ENCODE peak calls at places on chromosomes 12 and 14, in eight cellular contexts. C is mammary epithelial cell, Q is GM23338, M is epithelial cell of esophagus, R is psoas muscle, T is body of pancreas, Y is MM.1S, V is MCF 10A. D is an unnamed sample.
A peak's percentile ranks its signal among the peaks of the same experiment; 100 is the strongest.

GRCh38 chr14:100028990-100029677 is 36.1 kb upstream of the EVL start:
- DNase-seq in Y (no peak), Q (peak; percentile 38), T (no peak), V (no peak), M (no peak), R (no peak), C (no peak), D (no peak)

GRCh38 chr12:128672428-128672827 is 151.3 kb downstream of the SLC15A4 start:
- DNase-seq in Q (no peak), V (no peak), C (no peak), R (no peak), M (no peak), Y (no peak), T (no peak), D (no peak)

GRCh38 chr14:105848570-105848969 is 322.2 kb downstream of the TMEM121 start:
- DNase-seq in V (no peak), T (no peak), M (no peak), Y (no peak), R (no peak), Q (no peak), C (no peak), D (no peak)

GRCh38 chr12:132717011-132717410 is 6.4 kb downstream of the PGAM5 start:
- DNase-seq in R (peak; percentile 37), Q (no peak), C (no peak), M (no peak), Y (no peak), V (no peak), T (no peak), D (no peak)

GRCh38 chr12:29051221-29051620 is 97.9 kb upstream of the FAR2 start:
- DNase-seq in T (no peak), V (peak; percentile 18), M (no peak), C (no peak), Q (no peak), Y (no peak), R (no peak), D (no peak)

GRCh38 chr14:75877292-75877691 is 104.5 kb downstream of the TGFB3 start:
- DNase-seq in V (peak; percentile 78), R (no peak), T (peak; percentile 74), C (peak; percentile 96), M (peak; percentile 92), Q (no peak), Y (no peak), D (no peak)

GRCh38 chr12:88578821-88579518 is 1.3 kb downstream of the KITLG start:
- DNase-seq in C (peak; percentile 52), V (peak; percentile 53), R (peak; percentile 43), T (peak; percentile 42), Y (no peak), Q (peak; percentile 77), M (peak; percentile 42), D (no peak)

GRCh38 chr12:106135781-106136180 is 3.0 kb downstream of the NUAK1 start:
- DNase-seq in C (peak; percentile 68), Q (no peak), M (peak; percentile 75), R (no peak), Y (no peak), T (no peak), V (peak; percentile 44), D (no peak)

GRCh38 chr12:107670999-107671643 is 14.5 kb upstream of the PWP1 start:
- DNase-seq in V (peak; percentile 60), R (no peak), M (peak; percentile 40), Y (peak; percentile 76), Q (peak; percentile 86), T (peak; percentile 42), C (no peak), D (peak; percentile 46)

GRCh38 chr12:98916106-98916505 is 271.0 kb downstream of the APAF1 start:
- DNase-seq in R (no peak), C (no peak), Q (no peak), Y (no peak), M (peak; percentile 22), T (no peak), V (peak; percentile 8), D (no peak)

GRCh38 chr12:52446346-52447045 is 5.5 kb downstream of the KRT6B start:
- DNase-seq in T (no peak), Y (no peak), Q (no peak), V (no peak), R (no peak), M (peak; percentile 54), C (peak; percentile 59), D (no peak)

DNA sequence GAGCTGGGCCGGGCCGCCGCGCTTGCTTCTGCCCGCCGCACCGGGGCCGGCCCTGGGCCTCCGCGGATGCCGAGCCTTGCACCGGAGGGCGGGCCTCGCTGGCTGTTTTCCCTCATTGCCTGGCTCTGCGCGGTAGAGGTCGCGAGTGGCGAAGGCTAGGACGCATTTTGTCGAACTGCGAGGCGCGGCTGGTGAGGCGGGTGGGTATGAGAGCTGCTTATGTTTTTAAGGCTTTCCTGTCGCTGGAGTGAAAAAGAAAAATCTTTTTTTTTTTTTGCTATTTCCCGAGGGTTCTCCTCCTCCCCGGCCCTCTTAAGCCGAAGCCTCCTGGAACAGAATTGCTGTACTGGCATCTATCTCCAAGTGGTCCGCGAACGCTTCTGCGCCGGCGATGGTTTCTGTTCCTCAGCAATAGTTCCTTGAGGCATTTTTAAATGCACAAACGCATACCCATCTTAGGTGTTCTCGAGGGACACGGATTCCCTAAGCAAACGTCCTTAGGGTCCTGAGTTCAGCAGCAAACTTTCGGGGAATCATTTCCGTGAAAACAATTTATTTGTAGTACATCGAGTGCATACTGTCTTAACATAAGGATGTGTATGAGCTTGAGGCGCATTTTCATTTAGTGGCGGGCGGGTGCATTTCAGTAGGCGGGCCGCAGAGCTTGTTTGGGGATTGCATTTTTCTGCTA is 631 bp downstream of the RESF1 start:
- DNase-seq in T (peak; percentile 73), Q (peak; percentile 37), M (peak; percentile 64), C (peak; percentile 63), Y (peak; percentile 65), R (peak; percentile 81), V (peak; percentile 60), D (peak; percentile 43)
- TF ChIP-seq CTCF in T (no peak), Q (no peak), M (no peak), C (no peak), Y (no peak), R (no peak), V (peak; percentile 6), D (peak; percentile 45)

GRCh38 chr14:23379331-23380196 is 2.7 kb downstream of the CMTM5 start:
- DNase-seq in R (peak; percentile 80), Q (peak; percentile 75), M (peak; percentile 78), C (peak; percentile 55), V (peak; percentile 64), Y (peak; percentile 31), T (peak; percentile 93), D (peak; percentile 86)
- TF ChIP-seq CTCF in R (peak; percentile 87), Q (peak; percentile 98), M (peak; percentile 98), C (peak; percentile 91), V (peak; percentile 93), Y (peak; percentile 74), T (peak; percentile 97), D (peak; percentile 92)

GRCh38 chr12:119808441-119808840 is 68.7 kb downstream of the CIT start:
- DNase-seq in R (no peak), M (peak; percentile 63), Q (no peak), Y (no peak), V (peak; percentile 16), C (peak; percentile 80), T (no peak), D (no peak)

GRCh38 chr12:119803391-119803791 is 73.7 kb downstream of the CIT start:
- DNase-seq in C (no peak), T (no peak), Q (peak; percentile 88), M (no peak), V (no peak), Y (no peak), R (no peak), D (no peak)

GRCh38 chr12:119802472-119802871 is 74.6 kb downstream of the CIT start:
- DNase-seq in V (no peak), M (no peak), Q (no peak), T (peak; percentile 21), Y (no peak), C (no peak), R (peak; percentile 68), D (no peak)

GRCh38 chr12:119807380-119807779 is 69.7 kb downstream of the CIT start:
- DNase-seq in M (no peak), Y (no peak), Q (no peak), T (peak; percentile 23), R (no peak), C (no peak), V (no peak), D (no peak)

GRCh38 chr12:119804011-119804641 is 73.0 kb downstream of the CIT start:
- DNase-seq in Q (peak; percentile 88), R (peak; percentile 87), Y (no peak), C (peak; percentile 77), V (peak; percentile 76), M (peak; percentile 84), T (peak; percentile 75), D (no peak)
- TF ChIP-seq CTCF in Q (peak; percentile 67), R (peak; percentile 41), Y (no peak), C (peak; percentile 26), V (peak; percentile 27), M (peak; percentile 57), T (peak; percentile 57), D (peak; percentile 14)

GRCh38 chr12:124322271-124322998 is 27.5 kb downstream of the RFLNA start:
- DNase-seq in Y (no peak), T (no peak), Q (no peak), M (peak; percentile 14), R (no peak), C (peak; percentile 7), V (peak; percentile 8), D (no peak)
- TF ChIP-seq CTCF in Y (no peak), T (no peak), Q (no peak), M (no peak), R (no peak), C (no peak), V (no peak), D (no peak)

DNA sequence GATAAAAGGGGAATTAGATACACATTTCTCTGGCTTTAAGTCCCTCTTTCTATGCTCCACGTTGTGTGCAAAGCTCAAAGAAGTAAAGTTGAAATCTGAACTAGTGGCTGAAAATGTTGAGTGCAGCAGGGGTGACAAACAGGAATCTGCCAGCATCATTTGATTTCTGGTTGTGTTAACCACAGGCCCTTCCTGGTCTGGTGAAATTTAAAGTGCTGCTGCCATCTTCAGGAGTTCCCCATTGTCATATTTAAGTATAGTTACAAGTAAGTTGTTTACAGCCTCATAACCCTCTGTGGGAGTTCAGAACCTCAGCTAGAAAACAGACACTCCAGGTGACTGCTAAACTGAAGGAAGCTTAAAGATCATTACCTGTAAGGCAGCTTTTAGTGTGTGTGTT is 90.9 kb upstream of the CCDC196 start:
- DNase-seq in Q (peak; percentile 31), M (peak; percentile 42), R (no peak), Y (peak; percentile 65), C (peak; percentile 12), V (peak; percentile 5), T (no peak), D (peak; percentile 17)
- TF ChIP-seq CTCF in Q (peak; percentile 40), M (peak; percentile 14), R (no peak), Y (peak; percentile 28), C (no peak), V (no peak), T (no peak), D (peak; percentile 22)

DNA sequence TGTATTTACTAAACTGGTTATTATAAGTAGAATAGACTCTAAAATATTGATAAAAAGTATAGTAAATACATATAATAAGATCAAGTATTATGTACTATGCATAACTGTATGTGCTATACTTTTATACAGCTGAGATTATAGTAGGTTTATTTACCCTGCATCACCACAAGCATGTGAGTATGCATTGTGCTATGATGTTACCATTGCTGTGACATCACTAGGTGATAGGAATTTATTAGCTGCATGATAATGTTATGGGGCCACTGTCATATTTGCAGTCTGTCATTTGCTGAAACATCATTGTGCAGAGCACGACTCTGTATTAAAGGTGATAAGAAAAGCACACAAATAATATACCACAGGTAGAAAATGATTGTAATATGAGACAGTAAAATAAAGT is 385.6 kb downstream of the ZFP36L1 start:
- DNase-seq in T (no peak), C (no peak), V (no peak), Q (no peak), M (no peak), R (no peak), Y (no peak), D (no peak)
- TF ChIP-seq CTCF in T (no peak), C (no peak), V (no peak), Q (no peak), M (no peak), R (no peak), Y (no peak), D (no peak)